ENCODE peak calls at places on chromosomes 7 and 10, in four cellular contexts. Z is HFFc6; J is nucleus accumbens; C is stimulated activated CD8-positive, alpha-beta memory T cell treated with anti-CD3 and anti-CD28 coated beads, Interleukin-7, amount 100 ng/mL, for 1 hour. O is an unnamed sample.

GRCh38 chr7:44379366-44380178 is 54.2 kb upstream of the CAMK2B start:
- DNase-seq in Z (peak; percentile 25), J (no peak), C (no peak), O (no peak)

GRCh38 chr10:44975487-44976331 is 2.9 kb downstream of the DEPP1 start:
- DNase-seq in Z (no peak), J (no peak), C (no peak), O (no peak)

GRCh38 chr7:151863386-151864079 is 13.4 kb downstream of the PRKAG2 start:
- DNase-seq in Z (no peak), J (no peak), C (no peak), O (no peak)

GRCh38 chr7:7868245-7868899 is 100.2 kb upstream of the GLCCI1 start:
- DNase-seq in Z (no peak), J (no peak), C (no peak), O (no peak)

GRCh38 chr10:62249974-62250373 is 18.7 kb downstream of the RTKN2 start:
- DNase-seq in Z (no peak), J (no peak), C (no peak), O (no peak)

GRCh38 chr7:5452937-5453540 is 29.4 kb upstream of the TNRC18 start:
- DNase-seq in Z (peak; percentile 19), J (no peak), C (no peak), O (peak; percentile 8)

GRCh38 chr10:79116801-79117723 is 48.3 kb downstream of the ZMIZ1 start:
- DNase-seq in Z (no peak), J (no peak), C (no peak), O (no peak)

GRCh38 chr10:113746188-113746950 is 5.1 kb upstream of the PLEKHS1 start:
- DNase-seq in Z (peak; percentile 76), J (no peak), C (no peak), O (no peak)